ENCODE peak calls at places on chromosomes 11 and 22, in ten cellular contexts. One of them, this sample, is unnamed.

GRCh38 chr22:49570032-49570848 is 257.4 kb downstream of the BRD1 start:
- DNase-seq in transverse colon: peak; percentile 3
- DNase-seq in A549: no peak
- DNase-seq in right lobe of liver: peak; percentile 37
- DNase-seq in heart left ventricle: no peak
- DNase-seq in adrenal gland: peak; percentile 11
- DNase-seq in NB4: peak; percentile 13
- DNase-seq in HCT116: no peak
- DNase-seq in stomach: peak; percentile 10
- DNase-seq in tibial nerve: no peak
- DNase-seq in this sample: peak; percentile 3

GRCh38 chr22:17159504-17159951 is 451 bp upstream of the HDHD5 start:
- DNase-seq in A549: peak; percentile 48
- DNase-seq in NB4: peak; percentile 56
- DNase-seq in adrenal gland: peak; percentile 57
- DNase-seq in transverse colon: peak; percentile 62
- DNase-seq in stomach: peak; percentile 62
- DNase-seq in right lobe of liver: peak; percentile 71
- DNase-seq in tibial nerve: no peak
- DNase-seq in heart left ventricle: peak; percentile 45
- DNase-seq in HCT116: peak; percentile 54
- DNase-seq in this sample: no peak

GRCh38 chr22:17903564-17904295 is 120.6 kb downstream of the MICAL3 start:
- DNase-seq in right lobe of liver: no peak
- DNase-seq in stomach: no peak
- DNase-seq in transverse colon: no peak
- DNase-seq in adrenal gland: no peak
- DNase-seq in NB4: no peak
- DNase-seq in tibial nerve: no peak
- DNase-seq in HCT116: no peak
- DNase-seq in A549: no peak
- DNase-seq in heart left ventricle: peak; percentile 59
- DNase-seq in this sample: no peak

GRCh38 chr11:124756033-124756752 is 4.1 kb upstream of the VSIG2 start:
- DNase-seq in NB4: no peak
- DNase-seq in tibial nerve: no peak
- DNase-seq in A549: no peak
- DNase-seq in adrenal gland: no peak
- DNase-seq in transverse colon: no peak
- DNase-seq in stomach: no peak
- DNase-seq in HCT116: no peak
- DNase-seq in right lobe of liver: no peak
- DNase-seq in heart left ventricle: no peak
- DNase-seq in this sample: no peak

GRCh38 chr11:69962152-69962551 is 116.0 kb upstream of the ANO1 start:
- DNase-seq in stomach: peak; percentile 57
- DNase-seq in right lobe of liver: no peak
- DNase-seq in adrenal gland: no peak
- DNase-seq in HCT116: peak; percentile 77
- DNase-seq in heart left ventricle: no peak
- DNase-seq in transverse colon: peak; percentile 29
- DNase-seq in tibial nerve: no peak
- DNase-seq in A549: peak; percentile 67
- DNase-seq in NB4: peak; percentile 59
- DNase-seq in this sample: no peak

GRCh38 chr22:36373258-36373579 is 14.5 kb downstream of the MYH9 start:
- DNase-seq in HCT116: no peak
- DNase-seq in adrenal gland: peak; percentile 57
- DNase-seq in A549: no peak
- DNase-seq in transverse colon: no peak
- DNase-seq in stomach: no peak
- DNase-seq in NB4: peak; percentile 92
- DNase-seq in tibial nerve: no peak
- DNase-seq in heart left ventricle: peak; percentile 69
- DNase-seq in right lobe of liver: peak; percentile 72
- DNase-seq in this sample: no peak

GRCh38 chr22:39628563-39629080 is 58.1 kb downstream of the CACNA1I start:
- DNase-seq in tibial nerve: no peak
- DNase-seq in NB4: no peak
- DNase-seq in stomach: no peak
- DNase-seq in HCT116: no peak
- DNase-seq in heart left ventricle: no peak
- DNase-seq in A549: no peak
- DNase-seq in transverse colon: no peak
- DNase-seq in adrenal gland: no peak
- DNase-seq in right lobe of liver: no peak
- DNase-seq in this sample: no peak

GRCh38 chr22:42270178-42270511 is 308 bp downstream of the TCF20 start:
- DNase-seq in adrenal gland: no peak
- DNase-seq in right lobe of liver: no peak
- DNase-seq in NB4: peak; percentile 54
- DNase-seq in stomach: no peak
- DNase-seq in A549: peak; percentile 22
- DNase-seq in HCT116: peak; percentile 2
- DNase-seq in transverse colon: no peak
- DNase-seq in tibial nerve: no peak
- DNase-seq in heart left ventricle: no peak
- DNase-seq in this sample: no peak

GRCh38 chr22:39431821-39432251 is 25.0 kb upstream of the MGAT3 start:
- DNase-seq in A549: no peak
- DNase-seq in NB4: no peak
- DNase-seq in transverse colon: no peak
- DNase-seq in heart left ventricle: peak; percentile 79
- DNase-seq in right lobe of liver: peak; percentile 49
- DNase-seq in HCT116: no peak
- DNase-seq in stomach: no peak
- DNase-seq in tibial nerve: no peak
- DNase-seq in adrenal gland: peak; percentile 79
- DNase-seq in this sample: peak; percentile 75

GRCh38 chr22:37282385-37282677 is at the start of gene CYTH4:
- DNase-seq in HCT116: no peak
- DNase-seq in NB4: peak; percentile 70
- DNase-seq in heart left ventricle: peak; percentile 76
- DNase-seq in A549: no peak
- DNase-seq in transverse colon: peak; percentile 80
- DNase-seq in tibial nerve: no peak
- DNase-seq in stomach: peak; percentile 70
- DNase-seq in right lobe of liver: peak; percentile 80
- DNase-seq in adrenal gland: peak; percentile 60
- DNase-seq in this sample: no peak

GRCh38 chr22:38299001-38299651 is 18.1 kb downstream of the CSNK1E start:
- DNase-seq in right lobe of liver: no peak
- DNase-seq in HCT116: no peak
- DNase-seq in heart left ventricle: no peak
- DNase-seq in tibial nerve: no peak
- DNase-seq in NB4: no peak
- DNase-seq in stomach: no peak
- DNase-seq in A549: no peak
- DNase-seq in transverse colon: no peak
- DNase-seq in adrenal gland: no peak
- DNase-seq in this sample: no peak

GRCh38 chr11:134181707-134182106 is 42.1 kb downstream of the NCAPD3 start:
- DNase-seq in adrenal gland: no peak
- DNase-seq in stomach: no peak
- DNase-seq in transverse colon: no peak
- DNase-seq in heart left ventricle: peak; percentile 29
- DNase-seq in HCT116: no peak
- DNase-seq in A549: no peak
- DNase-seq in tibial nerve: no peak
- DNase-seq in NB4: no peak
- DNase-seq in right lobe of liver: no peak
- DNase-seq in this sample: no peak

GRCh38 chr22:25212337-25212736 is 7.1 kb upstream of the CRYBB2 start:
- DNase-seq in right lobe of liver: no peak
- DNase-seq in NB4: peak; percentile 28
- DNase-seq in transverse colon: no peak
- DNase-seq in adrenal gland: no peak
- DNase-seq in tibial nerve: no peak
- DNase-seq in HCT116: no peak
- DNase-seq in A549: no peak
- DNase-seq in heart left ventricle: no peak
- DNase-seq in stomach: no peak
- DNase-seq in this sample: no peak

GRCh38 chr11:71990721-71991120 is 8.0 kb upstream of the IL18BP start:
- DNase-seq in heart left ventricle: no peak
- DNase-seq in stomach: no peak
- DNase-seq in tibial nerve: no peak
- DNase-seq in NB4: no peak
- DNase-seq in adrenal gland: no peak
- DNase-seq in HCT116: no peak
- DNase-seq in right lobe of liver: no peak
- DNase-seq in transverse colon: no peak
- DNase-seq in A549: no peak
- DNase-seq in this sample: no peak

GRCh38 chr11:123797065-123797940 is 8.8 kb downstream of the OR6M1 start:
- DNase-seq in right lobe of liver: no peak
- DNase-seq in HCT116: no peak
- DNase-seq in NB4: no peak
- DNase-seq in transverse colon: no peak
- DNase-seq in A549: no peak
- DNase-seq in stomach: no peak
- DNase-seq in adrenal gland: no peak
- DNase-seq in tibial nerve: no peak
- DNase-seq in heart left ventricle: no peak
- DNase-seq in this sample: no peak

GRCh38 chr11:99406345-99406744 is 385.6 kb downstream of the CNTN5 start:
- DNase-seq in tibial nerve: no peak
- DNase-seq in NB4: no peak
- DNase-seq in transverse colon: no peak
- DNase-seq in adrenal gland: no peak
- DNase-seq in heart left ventricle: no peak
- DNase-seq in right lobe of liver: no peak
- DNase-seq in HCT116: no peak
- DNase-seq in A549: no peak
- DNase-seq in stomach: no peak
- DNase-seq in this sample: no peak

DNA sequence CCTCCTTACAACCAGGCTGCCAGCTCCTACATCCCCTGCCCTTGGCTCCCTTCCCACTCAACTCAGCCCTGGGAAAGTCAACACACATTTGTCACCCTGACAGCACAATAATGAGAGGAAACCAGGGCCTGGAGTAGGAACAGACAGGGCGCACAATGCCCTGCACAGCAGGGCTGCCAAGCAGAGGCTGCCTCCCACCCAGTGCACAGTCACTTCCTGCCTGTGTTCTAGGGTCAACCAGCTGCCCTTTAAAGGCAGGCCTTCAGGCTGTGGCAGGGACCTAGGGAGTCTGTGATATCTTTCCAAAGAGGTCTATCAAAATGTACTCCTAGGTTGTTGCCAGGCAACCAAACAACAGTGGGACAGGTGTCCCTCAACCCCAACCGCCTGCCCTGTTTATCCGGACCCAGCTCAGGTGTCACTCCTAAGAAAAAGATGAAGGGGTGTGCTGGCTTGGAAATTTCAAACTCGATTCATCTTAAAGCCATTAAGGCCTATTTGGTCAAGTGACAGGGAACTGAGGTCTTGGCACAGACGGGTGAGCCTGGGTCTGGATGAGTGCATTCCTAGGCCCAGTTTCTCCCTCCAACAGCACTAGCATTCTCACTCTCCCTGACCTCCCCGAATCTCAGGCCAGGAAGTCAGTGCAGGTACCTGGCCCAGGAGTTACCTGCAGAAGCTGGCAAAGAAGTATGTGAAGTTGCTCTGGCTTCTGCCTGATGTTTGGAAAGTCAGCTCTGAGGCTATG is 110.3 kb upstream of the PITPNB start:
- DNase-seq in right lobe of liver: no peak
- DNase-seq in NB4: peak; percentile 28
- DNase-seq in stomach: peak; percentile 82
- DNase-seq in A549: peak; percentile 35
- DNase-seq in tibial nerve: no peak
- DNase-seq in adrenal gland: peak; percentile 67
- DNase-seq in transverse colon: peak; percentile 21
- DNase-seq in HCT116: no peak
- DNase-seq in heart left ventricle: peak; percentile 57
- DNase-seq in this sample: peak; percentile 45
- TF ChIP-seq POLR2A in right lobe of liver: no peak
- TF ChIP-seq POLR2A in NB4: no peak
- TF ChIP-seq POLR2A in stomach: no peak
- TF ChIP-seq POLR2A in A549: no peak
- TF ChIP-seq POLR2A in tibial nerve: no peak
- TF ChIP-seq POLR2A in adrenal gland: no peak
- TF ChIP-seq POLR2A in transverse colon: no peak
- TF ChIP-seq POLR2A in HCT116: no peak
- TF ChIP-seq POLR2A in heart left ventricle: no peak
- TF ChIP-seq POLR2A in this sample: no peak

GRCh38 chr11:66347425-66348276 is at the start of gene B4GAT1:
- DNase-seq in A549: peak; percentile 95
- DNase-seq in stomach: peak; percentile 86
- DNase-seq in right lobe of liver: no peak
- DNase-seq in NB4: peak; percentile 92
- DNase-seq in adrenal gland: peak; percentile 95
- DNase-seq in transverse colon: peak; percentile 89
- DNase-seq in tibial nerve: peak; percentile 86
- DNase-seq in heart left ventricle: peak; percentile 82
- DNase-seq in HCT116: peak; percentile 85
- DNase-seq in this sample: peak; percentile 69
- TF ChIP-seq POLR2A in A549: peak; percentile 31
- TF ChIP-seq POLR2A in stomach: no peak
- TF ChIP-seq POLR2A in right lobe of liver: peak; percentile 33
- TF ChIP-seq POLR2A in NB4: peak; percentile 44
- TF ChIP-seq POLR2A in adrenal gland: peak; percentile 30
- TF ChIP-seq POLR2A in transverse colon: peak; percentile 66
- TF ChIP-seq POLR2A in tibial nerve: no peak
- TF ChIP-seq POLR2A in heart left ventricle: no peak
- TF ChIP-seq POLR2A in HCT116: no peak
- TF ChIP-seq POLR2A in this sample: peak; percentile 31

DNA sequence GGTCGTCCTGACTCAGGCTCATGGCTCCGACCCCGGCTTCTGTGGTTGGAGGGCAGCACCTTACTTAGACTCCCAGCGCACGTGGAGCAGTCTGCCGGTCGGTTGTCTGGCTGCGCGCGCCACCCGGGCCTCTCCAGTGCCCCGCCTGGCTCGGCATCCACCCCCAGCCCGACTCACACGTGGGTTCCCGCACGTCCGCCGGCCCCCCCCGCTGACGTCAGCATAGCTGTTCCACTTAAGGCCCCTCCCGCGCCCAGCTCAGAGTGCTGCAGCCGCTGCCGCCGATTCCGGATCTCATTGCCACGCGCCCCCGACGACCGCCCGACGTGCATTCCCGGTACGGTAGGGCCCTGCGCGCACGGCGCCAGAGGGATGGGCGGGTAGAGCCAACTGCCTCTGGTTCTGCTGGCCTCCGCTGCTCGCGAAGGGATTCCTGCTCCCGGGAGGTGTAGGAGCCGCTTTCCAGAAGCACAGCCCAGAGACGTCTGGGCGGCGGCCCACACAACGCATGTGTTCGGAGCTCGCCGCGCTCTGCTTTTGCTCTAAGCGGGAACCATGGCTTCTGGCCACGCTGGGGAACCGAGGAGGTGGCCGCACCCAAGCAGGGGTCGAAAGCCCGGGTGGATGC is at the start of gene LDHA:
- DNase-seq in tibial nerve: peak; percentile 98
- DNase-seq in adrenal gland: peak; percentile 99
- DNase-seq in NB4: peak; percentile 99
- DNase-seq in HCT116: peak; percentile 90
- DNase-seq in heart left ventricle: peak; percentile 99
- DNase-seq in A549: peak; percentile 99
- DNase-seq in right lobe of liver: peak; percentile 99
- DNase-seq in stomach: peak; percentile 97
- DNase-seq in transverse colon: peak; percentile 99
- DNase-seq in this sample: peak; percentile 98
- TF ChIP-seq POLR2A in tibial nerve: peak; percentile 100
- TF ChIP-seq POLR2A in adrenal gland: peak; percentile 100
- TF ChIP-seq POLR2A in NB4: peak; percentile 99
- TF ChIP-seq POLR2A in HCT116: peak; percentile 98
- TF ChIP-seq POLR2A in heart left ventricle: peak; percentile 62
- TF ChIP-seq POLR2A in A549: peak; percentile 100
- TF ChIP-seq POLR2A in right lobe of liver: peak; percentile 100
- TF ChIP-seq POLR2A in stomach: no peak
- TF ChIP-seq POLR2A in transverse colon: peak; percentile 100
- TF ChIP-seq POLR2A in this sample: peak; percentile 96

GRCh38 chr11:129144256-129144655 is 47.9 kb downstream of the ARHGAP32 start:
- DNase-seq in transverse colon: no peak
- DNase-seq in NB4: no peak
- DNase-seq in right lobe of liver: no peak
- DNase-seq in A549: no peak
- DNase-seq in tibial nerve: no peak
- DNase-seq in stomach: no peak
- DNase-seq in heart left ventricle: no peak
- DNase-seq in adrenal gland: no peak
- DNase-seq in HCT116: no peak
- DNase-seq in this sample: no peak
- TF ChIP-seq POLR2A in transverse colon: no peak
- TF ChIP-seq POLR2A in NB4: no peak
- TF ChIP-seq POLR2A in right lobe of liver: no peak
- TF ChIP-seq POLR2A in A549: no peak
- TF ChIP-seq POLR2A in tibial nerve: no peak
- TF ChIP-seq POLR2A in stomach: no peak
- TF ChIP-seq POLR2A in heart left ventricle: no peak
- TF ChIP-seq POLR2A in adrenal gland: no peak
- TF ChIP-seq POLR2A in HCT116: no peak
- TF ChIP-seq POLR2A in this sample: no peak